ENCODE peak calls at places on chromosomes 12 and 14, in five cellular contexts. B is HT1080, D is amniotic stem cell, J is ELR, O is mucosa of descending colon. H is an unnamed sample.

GRCh38 chr12:108375986-108376663 is 37.0 kb upstream of the CMKLR1 start:
- DNase-seq in D (no peak), B (peak), O (no peak), J (peak), H (no peak)

GRCh38 chr14:78450945-78451344 is 280.8 kb downstream of the NRXN3 start:
- DNase-seq in J (no peak), O (no peak), B (no peak), D (no peak), H (no peak)

GRCh38 chr12:114967187-114967586 is 283.2 kb upstream of the TBX3 start:
- DNase-seq in O (no peak), J (no peak), B (no peak), D (no peak), H (no peak)

GRCh38 chr14:26548431-26548830 is 49.4 kb downstream of the NOVA1 start:
- DNase-seq in B (no peak), O (no peak), J (no peak), D (no peak), H (no peak)

GRCh38 chr12:57888407-57889157 is 42.1 kb upstream of the CTDSP2 start:
- DNase-seq in O (peak), J (peak), D (no peak), B (peak), H (peak)

GRCh38 chr12:66920205-66920604 is 241.3 kb upstream of the GRIP1 start:
- DNase-seq in D (no peak), B (no peak), J (no peak), O (no peak), H (no peak)

GRCh38 chr12:77239617-77240016 is 174.2 kb upstream of the E2F7 start:
- DNase-seq in O (no peak), B (peak), J (no peak), D (no peak), H (no peak)

GRCh38 chr12:87930652-87931051 is 98.5 kb downstream of the C12orf50 start:
- DNase-seq in D (no peak), B (no peak), J (no peak), O (no peak), H (no peak)

GRCh38 chr12:68420225-68421008 is 88.3 kb upstream of the MDM1 start:
- DNase-seq in O (no peak), B (no peak), D (no peak), J (peak), H (no peak)

GRCh38 chr12:62750941-62751843 is 183.8 kb downstream of the PPM1H start:
- DNase-seq in B (no peak), D (no peak), O (no peak), J (no peak), H (no peak)

GRCh38 chr14:22163051-22163450 is 426.0 kb downstream of the DAD1 start:
- DNase-seq in O (no peak), B (no peak), J (peak), D (no peak), H (no peak)

GRCh38 chr12:109820921-109821381 is 12.2 kb downstream of the TRPV4 start:
- DNase-seq in J (no peak), O (no peak), D (no peak), B (no peak), H (no peak)

GRCh38 chr14:75979071-75979571 is 2.7 kb downstream of the TGFB3 start:
- DNase-seq in O (peak), J (peak), D (no peak), B (peak), H (peak)

GRCh38 chr14:104288272-104288671 is 149.9 kb downstream of the KIF26A start:
- DNase-seq in B (no peak), J (no peak), O (peak), D (no peak), H (no peak)

GRCh38 chr12:116708826-116709756 is 28.8 kb downstream of the SPRING1 start:
- DNase-seq in J (peak), O (peak), D (peak), B (peak), H (peak)

GRCh38 chr12:102722147-102722546 is 194.9 kb downstream of the PAH start:
- DNase-seq in D (no peak), J (no peak), B (no peak), O (no peak), H (peak)

GRCh38 chr12:70540996-70541395 is 96.2 kb downstream of the PTPRB start:
- DNase-seq in D (no peak), O (no peak), J (no peak), B (no peak), H (no peak)

GRCh38 chr12:55906056-55906455 is 21.6 kb downstream of the PYM1 start:
- DNase-seq in D (no peak), O (no peak), B (no peak), J (peak), H (no peak)

GRCh38 chr12:116892318-116892717 is 11.1 kb upstream of the HRK start:
- DNase-seq in J (peak), O (no peak), D (no peak), B (no peak), H (no peak)

GRCh38 chr12:93664573-93665138 is 12.5 kb upstream of the CRADD start:
- DNase-seq in D (no peak), O (no peak), J (peak), B (peak), H (no peak)

GRCh38 chr12:153080-153746 is 60.7 kb downstream of the SLC6A12 start:
- DNase-seq in B (peak), J (peak), D (no peak), O (peak), H (peak)

GRCh38 chr12:131736807-131737484 is 26.1 kb downstream of the SFSWAP start:
- DNase-seq in O (no peak), B (peak), J (peak), D (no peak), H (peak)

GRCh38 chr12:21848192-21848591 is 73.7 kb upstream of the KCNJ8 start:
- DNase-seq in B (no peak), J (no peak), D (no peak), O (no peak), H (no peak)

GRCh38 chr14:75871181-75871880 is 110.5 kb downstream of the TGFB3 start:
- DNase-seq in D (no peak), J (no peak), B (no peak), O (no peak), H (no peak)

GRCh38 chr12:112841891-112842290 is 50.3 kb downstream of the RPH3A start:
- DNase-seq in B (peak), D (no peak), J (peak), O (no peak), H (no peak)

GRCh38 chr14:33862261-33862802 is 88.5 kb downstream of the EGLN3 start:
- DNase-seq in D (no peak), J (no peak), B (no peak), O (no peak), H (no peak)

GRCh38 chr12:108519558-108519957 is 4.5 kb downstream of the FICD start:
- DNase-seq in D (no peak), J (no peak), O (no peak), B (no peak), H (peak)

GRCh38 chr14:105391541-105391940 is 6.8 kb upstream of the TEX22 start:
- DNase-seq in J (no peak), O (peak), D (no peak), B (no peak), H (no peak)

GRCh38 chr12:108563135-108563803 is 873 bp downstream of the ISCU start:
- DNase-seq in B (peak), O (peak), J (peak), D (peak), H (peak)

GRCh38 chr12:11855993-11856374 is 206.5 kb downstream of the ETV6 start:
- DNase-seq in O (no peak), D (no peak), B (no peak), J (no peak), H (no peak)

GRCh38 chr14:65101631-65102440 is 481 bp downstream of the MAX start:
- DNase-seq in O (peak), B (no peak), D (no peak), J (peak), H (no peak)

GRCh38 chr12:108854453-108855283 is 2.7 kb downstream of the SSH1 start:
- DNase-seq in O (no peak), D (peak), J (peak), B (peak), H (peak)

GRCh38 chr14:61525293-61526011 is 169.9 kb upstream of the HIF1A start:
- DNase-seq in J (peak), O (no peak), B (peak), D (no peak), H (peak)

GRCh38 chr12:120466560-120467315 is 2.8 kb downstream of the SRSF9 start:
- DNase-seq in D (no peak), J (peak), B (peak), O (peak), H (peak)

GRCh38 chr14:78933948-78934524 is 763.9 kb downstream of the NRXN3 start:
- DNase-seq in D (no peak), J (peak), O (no peak), B (peak), H (peak)

GRCh38 chr14:102930138-102930752 is 7.8 kb downstream of the AMN start:
- DNase-seq in D (no peak), B (no peak), O (no peak), J (no peak), H (no peak)

H was measured in ELF-1.